ENCODE peak calls at places on chromosomes 1 and 21, in nine cellular contexts. K, M, N, G, F, I, X, R and Q are unnamed samples. For H3K4me1 and H3K36me3, the result is how much of the 10 kb centered on the place peaks cover.

GRCh38 chr1:44411861-44412260 is 6.8 kb downstream of the RNF220 start:
- DNase-seq in N (no peak), G (no peak), K (no peak), X (no peak), M (no peak), R (no peak), I (no peak), F (no peak), Q (no peak)

GRCh38 chr1:107152332-107152731 is 11.5 kb downstream of the NTNG1 start:
- DNase-seq in K (no peak), F (no peak), X (no peak), R (no peak), M (no peak), G (no peak), N (no peak), I (no peak), Q (no peak)

GRCh38 chr1:110245876-110246620 is 35.9 kb downstream of the KCNC4 start:
- DNase-seq in F (no peak), X (no peak), G (no peak), I (no peak), K (no peak), R (no peak), M (no peak), N (no peak), Q (no peak)

GRCh38 chr1:55255901-55256300 is 40.7 kb upstream of the USP24 start:
- DNase-seq in I (no peak), G (no peak), M (no peak), N (no peak), F (no peak), K (no peak), X (no peak), R (no peak), Q (no peak)

GRCh38 chr1:3734602-3735001 is 17.6 kb upstream of the CCDC27 start:
- DNase-seq in R (no peak), K (no peak), I (no peak), F (no peak), G (no peak), M (no peak), X (no peak), N (no peak), Q (no peak)

GRCh38 chr1:96722161-96722908 is 751 bp downstream of the PTBP2 start:
- DNase-seq in X (peak), I (peak), M (peak), N (peak), G (peak), F (peak), R (peak), K (peak), Q (peak)

GRCh38 chr1:180273066-180273465 is 43.0 kb downstream of the LHX4 start:
- DNase-seq in G (no peak), R (no peak), M (no peak), X (no peak), N (no peak), K (no peak), F (no peak), I (no peak), Q (no peak)

GRCh38 chr21:39108291-39109162 is 74.7 kb downstream of the PSMG1 start:
- DNase-seq in K (no peak), N (no peak), I (no peak), M (no peak), F (no peak), X (no peak), R (no peak), G (no peak), Q (no peak)

GRCh38 chr1:248860007-248860406 is 1.1 kb upstream of the ZNF692 start:
- DNase-seq in N (no peak), G (no peak), R (no peak), X (no peak), M (no peak), F (no peak), K (no peak), I (no peak), Q (no peak)

DNA sequence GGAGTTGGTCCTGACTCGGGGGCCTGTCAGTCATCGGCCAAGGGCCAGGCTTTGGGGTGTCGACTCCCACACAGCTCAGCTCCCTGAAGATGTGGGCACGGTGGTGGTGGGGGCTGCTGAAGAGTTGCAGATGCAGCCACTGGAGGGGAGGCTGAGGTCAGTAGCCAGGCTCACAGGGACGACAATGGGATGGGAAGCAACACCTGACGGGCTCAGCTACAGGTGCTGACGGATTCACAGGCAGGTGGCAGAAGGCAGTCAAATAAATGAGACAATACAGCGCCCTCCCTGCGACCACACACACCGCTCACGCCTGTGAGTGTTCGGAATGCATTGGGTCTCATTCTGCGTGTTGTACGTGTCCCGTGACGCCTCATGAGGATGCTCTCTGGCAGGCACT is 37.0 kb upstream of the ACTL8 start:
- DNase-seq in G (no peak), N (no peak), K (no peak), M (no peak), R (no peak), I (no peak), X (no peak), F (no peak), Q (no peak)
- H3K4me1 ChIP-seq in G (under half), N (under half), K (under half), M (under half), R (under half), I (under half), X (under half), F (under half), Q (under half)

DNA sequence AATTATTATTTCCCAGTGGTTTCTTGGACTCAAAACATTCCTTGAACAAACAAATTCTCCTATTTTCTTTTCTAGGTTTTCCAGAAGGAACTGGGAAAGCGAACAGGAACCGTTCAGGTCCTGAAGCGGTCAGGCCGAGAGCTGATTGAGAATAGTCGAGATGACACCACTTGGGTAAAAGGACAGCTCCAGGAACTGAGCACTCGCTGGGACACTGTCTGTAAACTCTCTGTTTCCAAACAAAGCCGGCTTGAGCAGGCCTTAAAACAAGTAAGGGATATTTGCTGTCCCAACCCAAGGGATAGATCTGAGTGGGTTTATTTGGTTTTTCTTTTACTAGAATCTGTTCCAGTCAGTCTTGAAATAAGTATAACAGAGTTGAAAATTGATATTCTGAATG is 39.4 kb upstream of the BMP8A start:
- DNase-seq in R (no peak), M (no peak), K (no peak), N (no peak), X (no peak), F (no peak), G (no peak), I (no peak), Q (no peak)
- H3K36me3 ChIP-seq in R (half or more), M (half or more), K (half or more), N (half or more), X (half or more), F (half or more), G (under half), I (half or more), Q (under half)

GRCh38 chr1:10774615-10775310 is 21.7 kb downstream of the CASZ1 start:
- DNase-seq in F (no peak), I (no peak), K (peak), N (no peak), X (no peak), R (no peak), M (no peak), G (peak), Q (no peak)
- H3K4me1 ChIP-seq in F (under half), I (under half), K (half or more), N (under half), X (under half), R (under half), M (under half), G (half or more), Q (under half)

DNA sequence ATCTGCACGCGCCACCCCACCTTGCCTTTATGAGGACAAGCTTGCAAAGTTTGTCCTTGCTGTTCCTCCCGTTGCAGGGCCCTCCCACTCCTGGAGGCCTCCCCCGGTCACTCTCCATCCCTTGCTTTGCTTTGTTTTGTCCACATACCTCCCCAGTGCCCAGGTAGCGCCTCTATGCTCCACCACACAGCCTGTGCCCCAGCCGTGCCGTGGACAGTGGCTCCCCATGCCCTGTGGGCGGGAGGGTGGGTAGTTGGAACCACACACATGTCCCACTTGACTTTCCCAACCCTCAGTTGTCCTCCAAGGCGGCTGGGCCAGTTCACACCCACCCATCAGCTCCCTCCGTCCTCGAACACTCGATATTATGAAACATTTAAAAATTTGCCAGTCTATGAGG is 24.6 kb downstream of the SLX9 start:
- DNase-seq in F (no peak), X (no peak), N (no peak), I (no peak), K (no peak), M (no peak), G (no peak), R (no peak), Q (peak)
- H3K36me3 ChIP-seq in F (under half), X (half or more), N (under half), I (under half), K (under half), M (under half), G (under half), R (under half), Q (under half)

GRCh38 chr1:39226836-39227235 is 22.3 kb downstream of the MACF1 start:
- DNase-seq in G (no peak), N (no peak), X (no peak), I (no peak), F (no peak), K (no peak), R (no peak), M (no peak), Q (no peak)
- H3K4me1 ChIP-seq in G (under half), N (half or more), X (under half), I (under half), F (under half), K (half or more), R (under half), M (under half), Q (under half)

GRCh38 chr21:46099476-46099875 is 1.6 kb downstream of the COL6A2 start:
- DNase-seq in X (no peak), M (peak), N (no peak), R (peak), I (no peak), F (peak), K (peak), G (peak), Q (peak)

GRCh38 chr21:46100426-46100825 is 2.5 kb downstream of the COL6A2 start:
- DNase-seq in R (peak), I (no peak), G (no peak), X (no peak), K (no peak), M (peak), N (no peak), F (no peak), Q (no peak)

GRCh38 chr21:46097826-46098286 is at the start of gene COL6A2:
- DNase-seq in I (peak), X (peak), N (peak), R (peak), M (peak), G (peak), F (peak), K (peak), Q (peak)

GRCh38 chr21:46098303-46099141 is 610 bp downstream of the COL6A2 start:
- DNase-seq in G (peak), X (no peak), K (peak), I (peak), N (no peak), F (peak), M (peak), R (no peak), Q (peak)

GRCh38 chr21:46100020-46100419 is 2.1 kb downstream of the COL6A2 start:
- DNase-seq in K (no peak), N (no peak), M (no peak), G (no peak), I (no peak), F (peak), R (no peak), X (no peak), Q (peak)
- H3K36me3 ChIP-seq in K (under half), N (under half), M (under half), G (under half), I (under half), F (under half), R (under half), X (under half), Q (under half)